ENCODE peak calls at places on chromosomes 1 and 21, in five cellular contexts. C, U, J, A and M are unnamed samples.
A peak's percentile ranks its signal among the peaks of the same experiment; 100 is the strongest.

GRCh38 chr1:29675481-29676263 is 439.4 kb downstream of the PTPRU start:
- DNase-seq in C (no peak), U (peak; percentile 9), J (no peak), A (no peak), M (no peak)

GRCh38 chr1:81799939-81800740 is 594 bp upstream of the ADGRL2 start:
- DNase-seq in C (peak; percentile 72), U (peak; percentile 45), J (no peak), A (peak; percentile 58), M (no peak)

GRCh38 chr1:54134301-54134700 is 18.5 kb downstream of the CDCP2 start:
- DNase-seq in C (no peak), U (no peak), J (no peak), A (no peak), M (no peak)

GRCh38 chr1:196034080-196034706 is 574.0 kb downstream of the KCNT2 start:
- DNase-seq in C (no peak), U (no peak), J (no peak), A (no peak), M (no peak)

GRCh38 chr1:226624526-226624925 is 76.0 kb downstream of the STUM start:
- DNase-seq in C (no peak), U (no peak), J (no peak), A (no peak), M (peak; percentile 49)

GRCh38 chr1:182617075-182617429 is 12.9 kb upstream of the RGS16 start:
- DNase-seq in C (no peak), U (no peak), J (no peak), A (no peak), M (no peak)

GRCh38 chr1:38114231-38114630 is 67.6 kb upstream of the POU3F1 start:
- DNase-seq in C (no peak), U (peak; percentile 30), J (no peak), A (peak; percentile 12), M (no peak)

GRCh38 chr1:171254859-171255258 is 6.6 kb downstream of the FMO1 start:
- DNase-seq in C (no peak), U (no peak), J (no peak), A (no peak), M (peak; percentile 53)

GRCh38 chr1:169112241-169112640 is 5.8 kb downstream of the ATP1B1 start:
- DNase-seq in C (peak; percentile 40), U (no peak), J (no peak), A (no peak), M (no peak)

GRCh38 chr1:59178339-59178744 is 118.6 kb upstream of the FGGY start:
- DNase-seq in C (peak; percentile 60), U (no peak), J (no peak), A (peak; percentile 48), M (no peak)

GRCh38 chr21:31529406-31529805 is 130.1 kb upstream of the SOD1 start:
- DNase-seq in C (no peak), U (no peak), J (no peak), A (no peak), M (no peak)

GRCh38 chr1:12097321-12097720 is 34.2 kb downstream of the TNFRSF8 start:
- DNase-seq in C (no peak), U (no peak), J (no peak), A (no peak), M (no peak)

GRCh38 chr1:236214761-236215160 is 67.0 kb downstream of the ERO1B start:
- DNase-seq in C (no peak), U (no peak), J (no peak), A (no peak), M (no peak)

GRCh38 chr1:60971330-60971729 is 111.0 kb upstream of the NFIA start:
- DNase-seq in C (no peak), U (no peak), J (no peak), A (no peak), M (no peak)

GRCh38 chr1:65423884-65424655 is 3.6 kb downstream of the LEPR start:
- DNase-seq in C (no peak), U (no peak), J (peak; percentile 56), A (peak; percentile 17), M (peak; percentile 80)

GRCh38 chr1:16181887-16182719 is 26.2 kb upstream of the EPHA2 start:
- DNase-seq in C (peak; percentile 90), U (peak; percentile 86), J (peak; percentile 61), A (peak; percentile 82), M (no peak)

GRCh38 chr1:183218981-183219621 is 33.0 kb downstream of the LAMC2 start:
- DNase-seq in C (peak; percentile 38), U (peak; percentile 39), J (no peak), A (peak; percentile 10), M (no peak)

GRCh38 chr1:171641076-171641864 is 11.2 kb downstream of the MYOC start:
- DNase-seq in C (no peak), U (no peak), J (no peak), A (no peak), M (no peak)

GRCh38 chr1:186498695-186499389 is 37.9 kb upstream of the PDC start:
- DNase-seq in C (no peak), U (no peak), J (no peak), A (no peak), M (peak; percentile 85)

GRCh38 chr1:190262538-190262937 is 215.1 kb downstream of the BRINP3 start:
- DNase-seq in C (no peak), U (no peak), J (no peak), A (no peak), M (no peak)

GRCh38 chr1:226751687-226752086 is 12.6 kb upstream of the ITPKB start:
- DNase-seq in C (no peak), U (no peak), J (no peak), A (no peak), M (no peak)

GRCh38 chr1:10210841-10211804 is 753 bp downstream of the KIF1B start:
- DNase-seq in C (peak; percentile 98), U (peak; percentile 87), J (peak; percentile 49), A (peak; percentile 98), M (no peak)

GRCh38 chr1:65949230-65949626 is 156.5 kb downstream of the PDE4B start:
- DNase-seq in C (no peak), U (peak; percentile 31), J (no peak), A (no peak), M (no peak)

GRCh38 chr1:172394167-172394751 is 26.2 kb upstream of the C1orf105 start:
- DNase-seq in C (peak; percentile 20), U (peak; percentile 27), J (no peak), A (peak; percentile 18), M (no peak)

GRCh38 chr1:9448132-9449105 is 90.8 kb upstream of the SLC25A33 start:
- DNase-seq in C (no peak), U (no peak), J (no peak), A (no peak), M (no peak)

GRCh38 chr1:97870574-97870973 is 50.3 kb downstream of the DPYD start:
- DNase-seq in C (no peak), U (no peak), J (no peak), A (no peak), M (no peak)

GRCh38 chr1:198929961-198930599 is 291.2 kb downstream of the PTPRC start:
- DNase-seq in C (no peak), U (no peak), J (no peak), A (no peak), M (no peak)

GRCh38 chr1:58754683-58755467 is 29.0 kb downstream of the JUN start:
- DNase-seq in C (no peak), U (no peak), J (no peak), A (no peak), M (no peak)

GRCh38 chr1:219703240-219703639 is 90.3 kb upstream of the ZC3H11B start:
- DNase-seq in C (no peak), U (no peak), J (no peak), A (no peak), M (no peak)

GRCh38 chr1:169085911-169086310 is 20.6 kb upstream of the ATP1B1 start:
- DNase-seq in C (no peak), U (no peak), J (no peak), A (no peak), M (no peak)

GRCh38 chr1:198901280-198901679 is 262.4 kb downstream of the PTPRC start:
- DNase-seq in C (no peak), U (no peak), J (no peak), A (no peak), M (no peak)

DNA sequence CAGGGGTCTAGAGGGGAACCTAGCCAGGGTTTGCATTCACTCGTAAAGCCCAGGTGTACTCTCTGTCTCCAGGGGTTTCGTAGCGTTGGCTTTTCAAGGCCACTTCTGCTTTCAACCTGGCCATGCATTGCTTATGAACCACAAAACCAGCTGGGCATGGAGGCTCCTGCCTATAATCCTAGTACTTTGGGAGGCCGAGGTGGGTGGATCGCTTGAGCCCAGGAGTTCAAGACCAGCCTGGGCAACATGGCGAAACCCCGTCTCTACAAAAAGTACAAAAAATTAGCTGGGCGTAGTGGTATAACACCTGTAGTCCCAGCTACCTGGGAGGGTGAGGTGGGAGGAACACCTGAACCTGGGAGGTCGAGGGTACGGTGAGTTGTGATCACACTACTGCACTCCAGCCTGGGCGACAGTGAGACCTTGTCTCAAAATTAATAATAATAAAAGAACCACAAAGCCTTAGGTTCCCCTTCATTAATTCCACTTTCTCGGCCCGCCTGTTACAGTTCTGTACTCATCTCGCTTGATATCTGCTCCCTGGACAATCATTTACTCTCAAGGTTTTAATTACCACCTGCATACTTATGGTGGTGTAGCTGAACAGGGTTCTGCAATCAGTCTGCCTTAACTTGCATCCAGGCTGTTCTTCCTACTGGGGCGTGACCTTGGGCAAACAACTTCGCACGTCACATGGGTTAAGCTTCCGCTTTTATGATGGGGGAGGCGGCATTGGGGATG is 6.1 kb downstream of the SLC16A4 start:
- DNase-seq in C (no peak), U (no peak), J (no peak), A (no peak), M (no peak)
- H3K27ac ChIP-seq in C (no peak overlapping the region), U (peak overlapping the region; percentile 47), J (no peak overlapping the region), A (no peak overlapping the region), M (no peak overlapping the region)

GRCh38 chr1:145993618-145994390 is 2.6 kb downstream of the TXNIP start:
- DNase-seq in C (no peak), U (peak; percentile 24), J (no peak), A (no peak), M (no peak)
- H3K27ac ChIP-seq in C (peak overlapping the region; percentile 99), U (peak overlapping the region; percentile 93), J (no peak overlapping the region), A (peak overlapping the region; percentile 94), M (peak overlapping the region; percentile 86)

GRCh38 chr1:43381609-43382008 is 8.0 kb downstream of the MED8 start:
- DNase-seq in C (no peak), U (no peak), J (no peak), A (peak; percentile 40), M (no peak)

GRCh38 chr1:43377831-43378230 is 10.0 kb upstream of the ELOVL1 start:
- DNase-seq in C (no peak), U (no peak), J (no peak), A (no peak), M (no peak)

GRCh38 chr1:43383449-43383848 is 6.2 kb downstream of the MED8 start:
- DNase-seq in C (no peak), U (no peak), J (no peak), A (no peak), M (no peak)

GRCh38 chr1:43379476-43379875 is 10.1 kb downstream of the MED8 start:
- DNase-seq in C (no peak), U (no peak), J (no peak), A (no peak), M (no peak)

GRCh38 chr1:43382027-43382771 is 7.4 kb downstream of the MED8 start:
- DNase-seq in C (no peak), U (no peak), J (no peak), A (no peak), M (no peak)
- H3K27ac ChIP-seq in C (peak overlapping the region; percentile 65), U (peak overlapping the region; percentile 25), J (no peak overlapping the region), A (no peak overlapping the region), M (no peak overlapping the region)

DNA sequence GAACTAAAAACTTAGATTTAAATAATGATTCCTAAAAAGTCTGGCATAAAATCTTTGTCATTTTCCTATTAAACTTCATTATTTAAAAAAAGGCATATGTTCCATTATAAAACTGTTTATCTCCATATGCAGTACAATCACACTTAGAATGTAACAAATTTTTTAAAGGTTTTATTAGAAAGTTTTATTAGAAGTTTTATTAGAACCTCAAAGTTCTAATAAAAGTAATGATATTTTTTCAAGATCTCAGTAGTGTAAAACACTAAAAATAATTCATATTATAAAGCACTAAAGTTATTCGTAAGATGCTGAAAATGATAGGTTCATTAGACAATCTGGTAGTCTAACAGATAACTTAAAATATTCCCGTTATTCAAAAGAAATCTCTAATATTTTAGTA is 43.6 kb downstream of the ACBD6 start:
- DNase-seq in C (no peak), U (no peak), J (no peak), A (no peak), M (no peak)
- H3K27ac ChIP-seq in C (no peak overlapping the region), U (no peak overlapping the region), J (no peak overlapping the region), A (no peak overlapping the region), M (no peak overlapping the region)